ENCODE peak calls at places on chromosomes 1 and 21, in four cellular contexts. E, X, N and Z are unnamed samples.
A peak's percentile ranks its signal among the peaks of the same experiment; 100 is the strongest.

GRCh38 chr1:20328201-20328600 is 37.5 kb downstream of the VWA5B1 start:
- DNase-seq in X (no peak), E (no peak), N (no peak), Z (no peak)

GRCh38 chr1:204112876-204113730 is 38.7 kb downstream of the ETNK2 start:
- DNase-seq in N (peak; percentile 13), X (no peak), E (no peak), Z (no peak)

GRCh38 chr21:44333701-44334636 is 5.2 kb downstream of the CFAP410 start:
- DNase-seq in E (no peak), N (no peak), X (no peak), Z (no peak)

GRCh38 chr21:36040389-36040788 is 19.9 kb downstream of the SETD4 start:
- DNase-seq in X (no peak), N (no peak), E (no peak), Z (no peak)

GRCh38 chr1:81682490-81682889 is 118.2 kb upstream of the ADGRL2 start:
- DNase-seq in E (no peak), X (no peak), N (peak; percentile 55), Z (peak; percentile 61)

GRCh38 chr1:8541961-8542521 is 224.1 kb downstream of the SLC45A1 start:
- DNase-seq in E (no peak), N (no peak), X (no peak), Z (no peak)

GRCh38 chr21:41851090-41851790 is 27.9 kb downstream of the PRDM15 start:
- DNase-seq in N (no peak), X (no peak), E (no peak), Z (no peak)

GRCh38 chr1:32100359-32100758 is 7.5 kb upstream of the KPNA6 start:
- DNase-seq in E (no peak), X (no peak), N (no peak), Z (no peak)

GRCh38 chr1:67532452-67533216 is 102.4 kb upstream of the SERBP1 start:
- DNase-seq in E (peak; percentile 51), X (peak; percentile 84), N (peak; percentile 79), Z (peak; percentile 87)

GRCh38 chr1:8011923-8012858 is 13.9 kb downstream of the ERRFI1 start:
- DNase-seq in X (no peak), N (no peak), E (no peak), Z (no peak)

GRCh38 chr1:165891461-165891860 is 64.0 kb downstream of the UCK2 start:
- DNase-seq in X (peak; percentile 72), N (peak; percentile 78), E (no peak), Z (no peak)

GRCh38 chr1:247281001-247281574 is 25.2 kb downstream of the VN1R5 start:
- DNase-seq in X (no peak), E (no peak), N (peak; percentile 36), Z (no peak)

GRCh38 chr1:59701376-59701775 is 113.4 kb upstream of the HOOK1 start:
- DNase-seq in X (no peak), E (no peak), N (no peak), Z (no peak)

GRCh38 chr1:156379420-156380165 is 10.6 kb downstream of the RHBG start:
- DNase-seq in N (no peak), E (no peak), X (peak; percentile 80), Z (peak; percentile 61)